ENCODE peak calls at places on chromosomes 5 and 9, in five cellular contexts. S, Z, N, X and T are unnamed samples.

GRCh38 chr9:129458155-129458661 is 162.7 kb downstream of the C9orf50 start:
- DNase-seq in N (no peak), Z (no peak), X (no peak), S (no peak), T (peak; percentile 78)

GRCh38 chr9:135480071-135480941 is 724 bp downstream of the PPP1R26 start:
- DNase-seq in N (peak; percentile 45), Z (no peak), S (peak; percentile 50), X (peak; percentile 26), T (no peak)

GRCh38 chr5:61167382-61167781 is 5.1 kb upstream of the SMIM15 start:
- DNase-seq in N (no peak), Z (no peak), X (peak; percentile 55), S (peak; percentile 24), T (peak; percentile 17)

GRCh38 chr5:170108266-170108785 is 2.6 kb downstream of the FOXI1 start:
- DNase-seq in X (no peak), Z (no peak), S (no peak), N (no peak), T (no peak)

GRCh38 chr9:34158362-34158869 is 20.4 kb upstream of the UBAP1 start:
- DNase-seq in X (no peak), Z (no peak), N (no peak), S (peak; percentile 73), T (peak; percentile 46)

GRCh38 chr9:125794708-125795107 is 47.5 kb downstream of the PBX3 start:
- DNase-seq in Z (no peak), X (no peak), N (no peak), S (no peak), T (no peak)

GRCh38 chr5:134543820-134544692 is 18.6 kb downstream of the JADE2 start:
- DNase-seq in S (no peak), Z (no peak), X (no peak), N (no peak), T (peak; percentile 74)

GRCh38 chr5:135016926-135017325 is 17.1 kb downstream of the PITX1 start:
- DNase-seq in N (peak; percentile 9), S (no peak), Z (no peak), X (no peak), T (no peak)

GRCh38 chr9:134265078-134265477 is 61.2 kb upstream of the RXRA start:
- DNase-seq in Z (no peak), S (no peak), X (no peak), N (no peak), T (no peak)

GRCh38 chr5:93378073-93378472 is 202.9 kb downstream of the NR2F1-AS1 start:
- DNase-seq in N (no peak), S (no peak), X (no peak), Z (no peak), T (no peak)

GRCh38 chr9:125990186-125990792 is 243.1 kb downstream of the PBX3 start:
- DNase-seq in N (no peak), X (no peak), S (no peak), Z (no peak), T (no peak)

GRCh38 chr9:94150890-94151660 is 66.8 kb downstream of the PTPDC1 start:
- DNase-seq in Z (no peak), S (no peak), X (no peak), N (no peak), T (no peak)

GRCh38 chr9:129235931-129236331 is 57.9 kb upstream of the IER5L start:
- DNase-seq in S (no peak), Z (no peak), N (no peak), X (no peak), T (no peak)

GRCh38 chr5:149487672-149488071 is 63.6 kb downstream of the CSNK1A1 start:
- DNase-seq in N (no peak), X (no peak), S (no peak), Z (no peak), T (no peak)

GRCh38 chr5:142830241-142831018 is 60.3 kb downstream of the ARHGAP26 start:
- DNase-seq in S (no peak), X (peak; percentile 73), N (no peak), Z (no peak), T (no peak)

GRCh38 chr5:180817847-180818246 is 15.2 kb upstream of the MGAT1 start:
- DNase-seq in X (no peak), N (no peak), S (no peak), Z (no peak), T (no peak)

GRCh38 chr9:111896942-111897830 is 572 bp downstream of the UGCG start:
- DNase-seq in S (peak; percentile 28), N (peak; percentile 40), X (peak; percentile 74), Z (no peak), T (peak; percentile 55)

GRCh38 chr5:93791520-93791972 is 50.1 kb upstream of the POU5F2 start:
- DNase-seq in N (no peak), Z (no peak), X (peak; percentile 95), S (no peak), T (no peak)

GRCh38 chr9:7976167-7976755 is 176.7 kb upstream of the DMAC1 start:
- DNase-seq in S (no peak), Z (no peak), X (no peak), N (no peak), T (peak; percentile 99)

GRCh38 chr5:124371121-124371706 is 375.2 kb downstream of the ZNF608 start:
- DNase-seq in S (no peak), N (no peak), X (no peak), Z (no peak), T (no peak)

GRCh38 chr9:137685035-137685885 is 66.5 kb downstream of the EHMT1 start:
- DNase-seq in N (no peak), Z (no peak), X (no peak), S (no peak), T (no peak)

GRCh38 chr5:140875085-140876065 is at the start of gene PCDHA12:
- DNase-seq in X (no peak), S (peak; percentile 67), Z (no peak), N (no peak), T (no peak)

GRCh38 chr9:94827584-94828304 is 101.2 kb downstream of the AOPEP start:
- DNase-seq in N (no peak), X (no peak), Z (no peak), S (no peak), T (no peak)

GRCh38 chr9:78958887-78959286 is 612.9 kb upstream of the TLE4 start:
- DNase-seq in X (no peak), N (no peak), Z (peak; percentile 10), S (no peak), T (peak; percentile 20)

GRCh38 chr9:7237473-7238243 is 479.9 kb downstream of the KDM4C start:
- DNase-seq in N (no peak), S (no peak), X (no peak), Z (no peak), T (peak; percentile 35)

GRCh38 chr9:115717298-115717697 is 436.3 kb upstream of the PAPPA start:
- DNase-seq in X (no peak), Z (no peak), S (no peak), N (no peak), T (no peak)

GRCh38 chr9:19440823-19441580 is 32.2 kb downstream of the ACER2 start:
- DNase-seq in S (no peak), X (no peak), Z (no peak), N (no peak), T (no peak)

GRCh38 chr9:34929506-34930102 is 28.5 kb upstream of the PHF24 start:
- DNase-seq in N (peak; percentile 68), X (peak; percentile 32), S (peak; percentile 18), Z (peak; percentile 23), T (peak; percentile 66)

GRCh38 chr5:125198270-125198974 is 452.0 kb upstream of the ZNF608 start:
- DNase-seq in N (no peak), S (no peak), Z (no peak), X (peak; percentile 79), T (no peak)

GRCh38 chr5:179310439-179311090 is 34.7 kb downstream of the ADAMTS2 start:
- DNase-seq in S (no peak), X (no peak), N (peak; percentile 4), Z (no peak), T (no peak)

GRCh38 chr5:142421158-142421617 is 96.4 kb upstream of the SPRY4 start:
- DNase-seq in Z (no peak), X (peak; percentile 39), N (no peak), S (no peak), T (no peak)

GRCh38 chr5:74632947-74633356 is 7.6 kb downstream of the ENC1 start:
- DNase-seq in N (no peak), Z (peak; percentile 57), S (no peak), X (peak; percentile 90), T (no peak)

GRCh38 chr9:137138058-137138697 is 776 bp upstream of the GRIN1 start:
- DNase-seq in Z (no peak), N (peak; percentile 77), S (no peak), X (no peak), T (no peak)

GRCh38 chr9:130728721-130729120 is 35.1 kb downstream of the EXOSC2 start:
- DNase-seq in Z (peak; percentile 54), N (no peak), S (no peak), X (peak; percentile 67), T (no peak)
- TF ChIP-seq MAX in Z (peak; percentile 33), N (no peak), S (no peak), X (no peak), T (no peak)

DNA sequence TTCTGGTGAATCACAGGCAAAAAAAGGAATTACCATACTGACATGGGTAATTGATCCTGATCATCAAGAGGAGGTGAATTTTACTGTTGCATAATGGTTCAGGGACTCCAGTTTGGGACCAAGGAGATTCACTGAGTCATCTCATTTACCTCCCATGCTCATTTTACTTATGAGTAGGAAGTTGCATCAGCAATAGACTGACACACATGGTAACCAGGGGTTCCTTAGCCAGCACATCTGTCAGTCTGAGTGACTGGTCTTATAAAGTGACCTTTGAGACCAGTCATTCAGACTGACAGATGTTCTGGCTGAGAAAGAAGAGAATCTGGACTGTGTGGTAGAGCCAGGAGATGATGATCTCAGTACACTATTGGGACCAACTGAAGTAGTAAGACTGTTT is 384.6 kb upstream of the CD180 start:
- DNase-seq in N (no peak), X (no peak), S (no peak), Z (no peak), T (peak; percentile 4)
- TF ChIP-seq MAX in N (no peak), X (no peak), S (no peak), Z (no peak), T (no peak)

DNA sequence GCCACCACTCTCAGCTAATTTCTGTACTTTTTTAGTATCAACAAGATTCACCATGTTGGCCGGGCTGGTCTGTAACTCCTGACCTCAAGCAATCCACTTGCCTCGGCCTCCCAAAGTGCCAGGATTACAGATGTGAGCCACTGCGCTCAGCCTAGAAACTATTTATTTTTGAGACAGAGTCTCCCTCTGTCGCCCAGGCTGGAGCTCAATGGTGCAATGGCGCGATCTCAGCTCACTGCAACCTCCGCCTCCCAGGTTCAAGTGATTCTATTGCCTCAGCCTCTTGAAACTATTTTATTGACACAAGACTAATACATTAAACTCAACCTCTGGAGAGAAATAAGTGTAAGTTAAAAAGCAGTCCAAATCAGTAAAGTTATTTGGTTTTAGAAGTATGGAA is 34.0 kb downstream of the IL6ST start:
- DNase-seq in X (no peak), N (no peak), S (no peak), Z (no peak), T (no peak)
- TF ChIP-seq MAX in X (no peak), N (no peak), S (no peak), Z (no peak), T (no peak)

GRCh38 chr5:153222956-153223355 is 267.5 kb upstream of the GRIA1 start:
- DNase-seq in S (no peak), X (no peak), Z (no peak), N (no peak), T (no peak)

GRCh38 chr5:153223376-153223775 is 267.1 kb upstream of the GRIA1 start:
- DNase-seq in Z (no peak), S (no peak), X (no peak), N (no peak), T (no peak)
- TF ChIP-seq MAX in Z (no peak), S (no peak), X (no peak), N (no peak), T (no peak)